ENCODE peak calls at places on chromosomes 1 and 21, in four cellular contexts. One of them, this sample, is unnamed.

GRCh38 chr1:2965676-2966075 is 55.6 kb upstream of the ACTRT2 start:
- DNase-seq in pancreas: no peak
- DNase-seq in CD8-positive, alpha-beta memory T cell: no peak
- DNase-seq in left lung: peak; percentile 10
- DNase-seq in this sample: no peak

GRCh38 chr1:9671377-9672140 is 20.0 kb downstream of the PIK3CD start:
- DNase-seq in left lung: no peak
- DNase-seq in CD8-positive, alpha-beta memory T cell: no peak
- DNase-seq in pancreas: no peak
- DNase-seq in this sample: no peak

GRCh38 chr1:165537351-165538107 is 6.3 kb upstream of the LRRC52 start:
- DNase-seq in CD8-positive, alpha-beta memory T cell: no peak
- DNase-seq in left lung: no peak
- DNase-seq in pancreas: no peak
- DNase-seq in this sample: no peak

GRCh38 chr1:211259596-211260126 is 495 bp downstream of the RCOR3 start:
- DNase-seq in pancreas: peak; percentile 67
- DNase-seq in CD8-positive, alpha-beta memory T cell: peak; percentile 52
- DNase-seq in left lung: no peak
- DNase-seq in this sample: peak; percentile 75

GRCh38 chr1:62082456-62083363 is 111.9 kb upstream of the L1TD1 start:
- DNase-seq in CD8-positive, alpha-beta memory T cell: no peak
- DNase-seq in pancreas: no peak
- DNase-seq in left lung: no peak
- DNase-seq in this sample: peak; percentile 0

GRCh38 chr21:22536511-22536910 is 1538.3 kb downstream of the NCAM2 start:
- DNase-seq in CD8-positive, alpha-beta memory T cell: no peak
- DNase-seq in pancreas: no peak
- DNase-seq in left lung: no peak
- DNase-seq in this sample: no peak

GRCh38 chr1:26387447-26387846 is 14.9 kb upstream of the ZNF683 start:
- DNase-seq in left lung: no peak
- DNase-seq in pancreas: no peak
- DNase-seq in CD8-positive, alpha-beta memory T cell: no peak
- DNase-seq in this sample: no peak

GRCh38 chr1:216632980-216633379 is 90.2 kb downstream of the ESRRG start:
- DNase-seq in CD8-positive, alpha-beta memory T cell: no peak
- DNase-seq in pancreas: no peak
- DNase-seq in left lung: no peak
- DNase-seq in this sample: no peak

GRCh38 chr1:209246660-209247059 is 336.9 kb upstream of the CAMK1G start:
- DNase-seq in CD8-positive, alpha-beta memory T cell: no peak
- DNase-seq in left lung: no peak
- DNase-seq in pancreas: no peak
- DNase-seq in this sample: no peak

GRCh38 chr1:169483500-169483966 is 2.2 kb downstream of the SLC19A2 start:
- DNase-seq in pancreas: peak; percentile 37
- DNase-seq in CD8-positive, alpha-beta memory T cell: no peak
- DNase-seq in left lung: no peak
- DNase-seq in this sample: no peak

GRCh38 chr1:215530401-215530984 is 36.6 kb upstream of the KCTD3 start:
- DNase-seq in CD8-positive, alpha-beta memory T cell: no peak
- DNase-seq in left lung: no peak
- DNase-seq in pancreas: no peak
- DNase-seq in this sample: no peak

GRCh38 chr1:19704247-19705113 is 39.8 kb downstream of the HTR6 start:
- DNase-seq in left lung: peak; percentile 87
- DNase-seq in pancreas: peak; percentile 71
- DNase-seq in CD8-positive, alpha-beta memory T cell: peak; percentile 49
- DNase-seq in this sample: peak; percentile 32

GRCh38 chr21:32414579-32415358 is 2.3 kb downstream of the EVA1C start:
- DNase-seq in left lung: no peak
- DNase-seq in CD8-positive, alpha-beta memory T cell: no peak
- DNase-seq in pancreas: no peak
- DNase-seq in this sample: no peak

GRCh38 chr1:21921100-21921875 is 15.8 kb downstream of the HSPG2 start:
- DNase-seq in pancreas: no peak
- DNase-seq in left lung: no peak
- DNase-seq in CD8-positive, alpha-beta memory T cell: no peak
- DNase-seq in this sample: no peak

GRCh38 chr21:38965910-38966504 is 160.3 kb downstream of the ETS2 start:
- DNase-seq in pancreas: peak; percentile 82
- DNase-seq in left lung: no peak
- DNase-seq in CD8-positive, alpha-beta memory T cell: no peak
- DNase-seq in this sample: no peak

GRCh38 chr1:224510880-224511645 is 76.5 kb upstream of the WDR26 start:
- DNase-seq in CD8-positive, alpha-beta memory T cell: no peak
- DNase-seq in left lung: no peak
- DNase-seq in pancreas: no peak
- DNase-seq in this sample: no peak

GRCh38 chr1:1361982-1362423 is 3.6 kb upstream of the MXRA8 start:
- DNase-seq in pancreas: peak; percentile 20
- DNase-seq in CD8-positive, alpha-beta memory T cell: no peak
- DNase-seq in left lung: peak; percentile 63
- DNase-seq in this sample: no peak

GRCh38 chr21:29078884-29079765 is 5.7 kb upstream of the CCT8 start:
- DNase-seq in CD8-positive, alpha-beta memory T cell: no peak
- DNase-seq in left lung: no peak
- DNase-seq in pancreas: no peak
- DNase-seq in this sample: peak; percentile 15

GRCh38 chr1:18927654-18928272 is 25.4 kb upstream of the ALDH4A1 start:
- DNase-seq in left lung: no peak
- DNase-seq in pancreas: no peak
- DNase-seq in CD8-positive, alpha-beta memory T cell: no peak
- DNase-seq in this sample: no peak

GRCh38 chr1:53145942-53146708 is 3.7 kb upstream of the SLC1A7 start:
- DNase-seq in CD8-positive, alpha-beta memory T cell: no peak
- DNase-seq in left lung: no peak
- DNase-seq in pancreas: peak; percentile 86
- DNase-seq in this sample: no peak

GRCh38 chr21:34807881-34808568 is 139.2 kb downstream of the CLIC6 start:
- DNase-seq in left lung: peak; percentile 87
- DNase-seq in pancreas: no peak
- DNase-seq in CD8-positive, alpha-beta memory T cell: peak; percentile 56
- DNase-seq in this sample: no peak

GRCh38 chr1:156551866-156552265 is 20.5 kb downstream of the IQGAP3 start:
- DNase-seq in pancreas: no peak
- DNase-seq in left lung: no peak
- DNase-seq in CD8-positive, alpha-beta memory T cell: no peak
- DNase-seq in this sample: no peak

GRCh38 chr1:111516008-111516535 is 12.6 kb upstream of the ADORA3 start:
- DNase-seq in CD8-positive, alpha-beta memory T cell: no peak
- DNase-seq in left lung: no peak
- DNase-seq in pancreas: no peak
- DNase-seq in this sample: peak; percentile 54

GRCh38 chr1:220655509-220655908 is 34.7 kb upstream of the C1orf115 start:
- DNase-seq in pancreas: no peak
- DNase-seq in left lung: no peak
- DNase-seq in CD8-positive, alpha-beta memory T cell: no peak
- DNase-seq in this sample: no peak

GRCh38 chr1:45886229-45886628 is 82.8 kb downstream of the MAST2 start:
- DNase-seq in pancreas: no peak
- DNase-seq in CD8-positive, alpha-beta memory T cell: no peak
- DNase-seq in left lung: no peak
- DNase-seq in this sample: no peak

GRCh38 chr1:203088441-203088840 is 2.6 kb upstream of the MYOG start:
- DNase-seq in CD8-positive, alpha-beta memory T cell: no peak
- DNase-seq in pancreas: no peak
- DNase-seq in left lung: no peak
- DNase-seq in this sample: no peak

GRCh38 chr1:235078927-235079381 is 49.7 kb downstream of the TOMM20 start:
- DNase-seq in left lung: no peak
- DNase-seq in CD8-positive, alpha-beta memory T cell: no peak
- DNase-seq in pancreas: no peak
- DNase-seq in this sample: no peak

GRCh38 chr1:54117815-54118563 is 34.8 kb downstream of the CDCP2 start:
- DNase-seq in CD8-positive, alpha-beta memory T cell: no peak
- DNase-seq in pancreas: no peak
- DNase-seq in left lung: no peak
- DNase-seq in this sample: no peak

GRCh38 chr1:220119043-220119512 is 25.1 kb downstream of the IARS2 start:
- DNase-seq in pancreas: no peak
- DNase-seq in CD8-positive, alpha-beta memory T cell: no peak
- DNase-seq in left lung: no peak
- DNase-seq in this sample: no peak

GRCh38 chr1:41349361-41350054 is 11.7 kb upstream of the FOXO6 start:
- DNase-seq in pancreas: no peak
- DNase-seq in left lung: no peak
- DNase-seq in CD8-positive, alpha-beta memory T cell: no peak
- DNase-seq in this sample: no peak

GRCh38 chr1:25644962-25645361 is 28.4 kb downstream of the MAN1C1 start:
- DNase-seq in pancreas: no peak
- DNase-seq in CD8-positive, alpha-beta memory T cell: no peak
- DNase-seq in left lung: no peak
- DNase-seq in this sample: no peak

GRCh38 chr1:160308451-160309182 is 23.7 kb upstream of the PEX19 start:
- DNase-seq in pancreas: no peak
- DNase-seq in left lung: no peak
- DNase-seq in CD8-positive, alpha-beta memory T cell: no peak
- DNase-seq in this sample: no peak

GRCh38 chr1:204503122-204503912 is 8.7 kb upstream of the PIK3C2B start:
- DNase-seq in CD8-positive, alpha-beta memory T cell: no peak
- DNase-seq in left lung: no peak
- DNase-seq in pancreas: no peak
- DNase-seq in this sample: no peak

DNA sequence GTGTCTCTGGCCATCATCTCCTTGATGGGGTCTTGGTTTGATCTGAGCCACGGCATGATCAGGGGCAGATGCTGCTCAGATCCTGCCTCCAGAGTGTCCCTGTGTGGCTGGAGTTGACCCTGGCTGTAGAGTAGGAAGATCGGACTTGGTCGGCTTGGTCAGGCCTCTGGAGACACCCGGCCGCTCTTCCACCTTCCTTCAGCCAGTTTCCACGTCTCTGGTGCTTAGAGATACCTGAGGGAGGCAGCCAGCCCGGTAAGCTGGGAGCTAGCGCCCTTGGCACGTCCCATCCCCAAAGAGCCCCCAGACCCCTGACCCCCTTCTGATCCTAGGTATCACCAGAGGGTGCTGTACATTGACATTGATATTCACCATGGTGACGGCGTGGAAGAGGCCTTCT is 8.8 kb downstream of the MARCKSL1 start:
- DNase-seq in CD8-positive, alpha-beta memory T cell: no peak
- DNase-seq in pancreas: no peak
- DNase-seq in left lung: no peak
- DNase-seq in this sample: no peak
- H3K27ac ChIP-seq in CD8-positive, alpha-beta memory T cell: no peak overlapping the region
- H3K27ac ChIP-seq in pancreas: no peak overlapping the region
- H3K27ac ChIP-seq in left lung: no peak overlapping the region
- H3K27ac ChIP-seq in this sample: peak overlapping the region; percentile 49

GRCh38 chr1:162672678-162673259 is 40.5 kb downstream of the DDR2 start:
- DNase-seq in left lung: no peak
- DNase-seq in CD8-positive, alpha-beta memory T cell: no peak
- DNase-seq in pancreas: no peak
- DNase-seq in this sample: no peak

GRCh38 chr1:162676767-162677166 is 44.5 kb downstream of the DDR2 start:
- DNase-seq in pancreas: no peak
- DNase-seq in CD8-positive, alpha-beta memory T cell: no peak
- DNase-seq in left lung: no peak
- DNase-seq in this sample: no peak

GRCh38 chr1:162671664-162672415 is 39.6 kb downstream of the DDR2 start:
- DNase-seq in left lung: no peak
- DNase-seq in CD8-positive, alpha-beta memory T cell: no peak
- DNase-seq in pancreas: no peak
- DNase-seq in this sample: no peak

GRCh38 chr1:162676087-162676486 is 43.8 kb downstream of the DDR2 start:
- DNase-seq in CD8-positive, alpha-beta memory T cell: no peak
- DNase-seq in pancreas: no peak
- DNase-seq in left lung: no peak
- DNase-seq in this sample: no peak

GRCh38 chr1:162674018-162674608 is 41.8 kb downstream of the DDR2 start:
- DNase-seq in pancreas: no peak
- DNase-seq in CD8-positive, alpha-beta memory T cell: no peak
- DNase-seq in left lung: no peak
- DNase-seq in this sample: no peak
- H3K27ac ChIP-seq in pancreas: no peak overlapping the region
- H3K27ac ChIP-seq in CD8-positive, alpha-beta memory T cell: no peak overlapping the region
- H3K27ac ChIP-seq in left lung: no peak overlapping the region
- H3K27ac ChIP-seq in this sample: no peak overlapping the region

GRCh38 chr1:4587721-4588120 is 66.7 kb upstream of the AJAP1 start:
- DNase-seq in pancreas: no peak
- DNase-seq in left lung: no peak
- DNase-seq in CD8-positive, alpha-beta memory T cell: no peak
- DNase-seq in this sample: no peak

GRCh38 chr1:4586611-4587010 is 67.8 kb upstream of the AJAP1 start:
- DNase-seq in left lung: no peak
- DNase-seq in pancreas: no peak
- DNase-seq in CD8-positive, alpha-beta memory T cell: no peak
- DNase-seq in this sample: no peak

GRCh38 chr1:4584471-4584870 is 69.9 kb upstream of the AJAP1 start:
- DNase-seq in left lung: no peak
- DNase-seq in pancreas: no peak
- DNase-seq in CD8-positive, alpha-beta memory T cell: no peak
- DNase-seq in this sample: no peak

GRCh38 chr1:4585216-4585615 is 69.2 kb upstream of the AJAP1 start:
- DNase-seq in pancreas: peak; percentile 35
- DNase-seq in CD8-positive, alpha-beta memory T cell: peak; percentile 17
- DNase-seq in left lung: no peak
- DNase-seq in this sample: no peak

GRCh38 chr1:4585705-4586104 is 68.7 kb upstream of the AJAP1 start:
- DNase-seq in left lung: no peak
- DNase-seq in CD8-positive, alpha-beta memory T cell: no peak
- DNase-seq in pancreas: no peak
- DNase-seq in this sample: no peak
- H3K27ac ChIP-seq in left lung: no peak overlapping the region
- H3K27ac ChIP-seq in CD8-positive, alpha-beta memory T cell: no peak overlapping the region
- H3K27ac ChIP-seq in pancreas: no peak overlapping the region
- H3K27ac ChIP-seq in this sample: no peak overlapping the region

DNA sequence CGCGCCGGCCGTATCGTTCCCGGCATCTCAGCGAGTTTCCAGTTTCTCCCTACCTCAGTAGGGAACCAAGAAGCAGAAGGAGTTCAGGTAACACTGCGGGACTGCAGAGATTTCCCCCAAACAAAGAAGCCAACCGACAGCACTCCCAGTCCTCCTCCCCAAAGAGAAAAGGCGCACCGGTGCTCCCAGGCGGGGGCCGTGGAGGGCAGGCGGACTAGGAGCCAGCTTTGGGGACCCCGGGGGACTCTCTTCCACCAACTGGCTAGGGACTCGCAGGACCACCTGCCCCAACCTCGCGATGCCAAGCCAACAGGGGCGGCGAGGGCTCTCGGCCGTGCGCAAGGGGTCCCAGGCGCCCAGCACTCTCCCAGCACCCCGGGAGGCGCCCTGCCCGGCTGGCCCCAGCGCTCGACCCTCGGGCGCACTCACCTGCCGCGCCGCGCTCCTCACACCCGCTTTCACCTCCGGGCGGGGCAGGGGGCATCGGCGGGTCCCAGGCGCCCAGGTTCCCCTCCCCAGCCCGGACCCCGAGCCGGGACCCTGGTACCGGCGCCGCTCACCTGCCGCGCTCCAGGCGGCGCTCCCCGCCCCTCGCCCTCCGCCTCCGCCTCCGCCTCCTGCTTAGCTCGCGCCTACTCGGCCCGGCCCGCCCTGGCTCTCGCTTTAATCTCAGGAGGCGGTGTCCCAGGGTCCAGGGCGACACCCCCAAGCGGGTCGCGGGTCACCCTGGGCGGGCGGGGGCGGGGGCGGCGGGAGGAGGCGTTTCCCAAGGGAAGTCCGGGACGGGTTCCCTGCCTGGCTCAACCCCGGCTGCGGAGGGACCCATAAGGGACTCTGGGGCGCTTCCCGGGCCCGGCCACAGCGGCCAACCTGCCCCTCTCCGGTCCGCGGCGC is at the start of gene TMPRSS2:
- DNase-seq in left lung: peak; percentile 90
- DNase-seq in pancreas: peak; percentile 94
- DNase-seq in CD8-positive, alpha-beta memory T cell: no peak
- DNase-seq in this sample: no peak
- H3K27ac ChIP-seq in left lung: peak within 1 kb of the TSS; percentile 82
- H3K27ac ChIP-seq in pancreas: peak within 1 kb of the TSS; percentile 87
- H3K27ac ChIP-seq in CD8-positive, alpha-beta memory T cell: no peak within 1 kb of the TSS
- H3K27ac ChIP-seq in this sample: no peak within 1 kb of the TSS

This sample was measured in substantia nigra.